ENCODE peak calls at places on chromosome 20, in five cellular contexts. Y is hepatocyte, T is type B pancreatic cell, R is left ventricle myocardium inferior, K is HFFc6. E is an unnamed sample.

GRCh38 chr20:62412194-62413024 is 5.3 kb upstream of the CABLES2 start:
- DNase-seq in Y (peak), T (no peak), K (no peak), R (no peak), E (no peak)

GRCh38 chr20:12358006-12358654 is 440.4 kb downstream of the BTBD3 start:
- DNase-seq in K (no peak), Y (peak), T (no peak), R (no peak), E (no peak)

GRCh38 chr20:56865055-56865454 is 235.9 kb downstream of the TFAP2C start:
- DNase-seq in T (no peak), R (no peak), K (no peak), Y (no peak), E (no peak)

GRCh38 chr20:40728996-40729395 is 40.0 kb upstream of the MAFB start:
- DNase-seq in Y (no peak), K (no peak), R (no peak), T (no peak), E (no peak)

GRCh38 chr20:61436268-61436667 is 184.2 kb downstream of the CDH4 start:
- DNase-seq in K (no peak), Y (no peak), R (no peak), T (no peak), E (peak)

GRCh38 chr20:51828762-51829161 is 26.4 kb upstream of the SALL4 start:
- DNase-seq in K (no peak), R (no peak), T (no peak), Y (no peak), E (no peak)

GRCh38 chr20:62688855-62689460 is 19.7 kb upstream of the NTSR1 start:
- DNase-seq in T (no peak), Y (no peak), K (no peak), R (no peak), E (no peak)

GRCh38 chr20:4082406-4083102 is 67.2 kb upstream of the RNF24 start:
- DNase-seq in K (peak), T (no peak), Y (peak), R (peak), E (no peak)

GRCh38 chr20:8535403-8536003 is 403.4 kb downstream of the PLCB1 start:
- DNase-seq in K (no peak), R (no peak), T (no peak), Y (no peak), E (no peak)

DNA sequence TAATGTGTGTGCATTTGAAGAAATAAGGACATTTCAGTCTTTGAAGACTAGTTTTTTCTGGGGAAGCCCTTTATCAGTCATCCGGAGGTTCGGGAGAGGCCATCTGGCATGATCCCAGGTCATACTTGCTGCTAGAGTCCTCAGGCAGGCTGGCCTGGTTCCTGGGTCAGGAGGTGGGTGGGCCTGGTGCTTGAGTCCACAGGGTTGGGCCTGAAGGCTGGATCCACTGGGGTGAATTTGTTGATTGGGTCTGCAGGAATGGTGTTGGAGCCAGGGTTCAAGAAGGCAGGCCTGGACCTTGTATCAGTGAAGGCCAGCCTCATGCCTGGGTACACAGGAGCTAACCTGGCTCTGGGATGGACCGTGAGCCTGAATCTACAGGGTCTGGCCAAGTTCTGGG is 15.8 kb upstream of the WFDC9 start:
- DNase-seq in K (no peak), T (no peak), R (no peak), Y (no peak), E (no peak)
- TF ChIP-seq CTCF in K (no peak), T (no peak), R (no peak), Y (no peak), E (no peak)

GRCh38 chr20:19784511-19785172 is 26.6 kb downstream of the RIN2 start:
- DNase-seq in Y (peak), R (peak), T (no peak), K (peak), E (peak)
- TF ChIP-seq CTCF in Y (peak), R (peak), T (peak), K (peak), E (peak)

GRCh38 chr20:25669826-25670422 is 26.7 kb downstream of the ZNF337 start:
- DNase-seq in R (no peak), Y (peak), K (peak), T (no peak), E (no peak)
- TF ChIP-seq CTCF in R (no peak), Y (peak), K (peak), T (peak), E (no peak)

GRCh38 chr20:32359633-32360332 is 1.7 kb downstream of the ASXL1 start:
- DNase-seq in T (no peak), K (peak), Y (no peak), R (no peak), E (no peak)

GRCh38 chr20:32357869-32358631 is at the start of gene ASXL1:
- DNase-seq in T (peak), Y (peak), K (peak), R (peak), E (peak)

GRCh38 chr20:32360333-32360634 is 2.2 kb downstream of the ASXL1 start:
- DNase-seq in K (no peak), Y (no peak), T (no peak), R (no peak), E (no peak)

GRCh38 chr20:32358632-32358882 is 426 bp downstream of the ASXL1 start:
- DNase-seq in Y (no peak), T (no peak), K (no peak), R (no peak), E (no peak)

GRCh38 chr20:32358883-32359632 is 927 bp downstream of the ASXL1 start:
- DNase-seq in T (peak), K (no peak), R (peak), Y (peak), E (no peak)
- TF ChIP-seq CTCF in T (no peak), K (no peak), R (no peak), Y (no peak), E (no peak)

DNA sequence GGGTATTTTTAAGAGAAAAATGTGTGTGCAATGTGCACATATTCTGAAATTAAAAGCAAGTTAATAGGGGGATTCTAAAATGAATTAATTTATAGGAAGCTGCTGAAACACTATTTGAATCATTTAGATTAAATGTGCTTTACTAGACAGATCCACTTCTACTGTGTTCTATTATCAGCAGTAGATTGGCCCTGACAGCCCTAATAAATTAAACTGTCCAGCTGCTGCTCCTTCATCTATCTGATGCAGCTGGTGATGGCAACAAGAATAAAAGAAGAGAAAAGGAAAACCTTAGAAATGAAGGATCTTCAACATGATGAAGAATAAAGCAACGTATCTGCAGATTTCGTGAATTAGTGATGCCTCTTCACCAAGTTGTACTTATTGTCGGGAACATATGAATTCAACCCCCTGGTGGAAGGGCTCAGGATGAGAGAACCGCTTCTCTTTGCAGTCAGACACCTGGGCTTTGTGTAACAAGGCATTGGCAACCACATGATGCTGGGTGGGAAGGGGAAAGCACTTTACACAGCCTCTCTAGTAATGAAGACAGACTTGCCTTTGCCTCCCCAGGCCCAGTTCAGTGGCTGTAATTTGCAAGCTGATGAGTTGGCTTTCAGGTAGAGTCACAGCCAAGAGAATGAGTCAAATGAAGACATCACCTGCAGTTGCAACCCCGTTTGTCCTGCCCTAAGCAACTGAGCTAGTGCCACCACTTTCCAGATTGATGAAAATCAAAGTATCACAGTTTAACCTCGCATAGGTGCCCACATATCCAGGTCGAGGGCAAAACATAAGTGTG is 94.5 kb downstream of the LAMP5 start:
- DNase-seq in R (no peak), K (no peak), T (no peak), Y (no peak), E (no peak)
- TF ChIP-seq CTCF in R (no peak), K (no peak), T (no peak), Y (no peak), E (no peak)

DNA sequence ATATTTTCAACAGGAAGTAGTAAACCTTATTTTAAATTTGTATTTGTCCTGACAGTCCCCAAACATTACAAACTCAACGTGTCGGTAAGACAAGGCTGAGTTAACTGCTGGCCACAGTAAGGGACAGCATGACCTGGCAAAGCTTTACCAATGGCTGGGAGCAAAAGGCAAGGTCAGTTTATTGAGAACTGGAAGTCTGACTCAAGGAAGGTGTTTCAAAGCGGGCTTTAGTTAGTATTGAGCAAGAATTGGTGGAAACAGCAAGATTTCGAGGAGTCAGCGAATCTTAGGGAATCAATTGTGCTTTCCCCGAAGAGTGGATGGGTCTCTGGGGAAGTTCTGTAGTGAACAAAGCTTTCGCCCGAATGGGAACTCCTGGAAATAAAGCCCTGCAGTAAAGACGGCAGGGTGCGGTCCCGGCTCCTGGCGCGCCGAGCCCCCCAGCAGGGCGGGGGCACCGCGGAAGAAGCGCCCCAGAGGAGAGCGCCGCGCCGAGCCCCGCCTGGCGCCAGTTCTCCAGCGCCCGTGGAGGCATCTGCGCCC is 803 bp upstream of the GZF1 start:
- DNase-seq in K (no peak), Y (peak), T (no peak), R (no peak), E (no peak)
- TF ChIP-seq CTCF in K (peak), Y (no peak), T (no peak), R (no peak), E (no peak)

GRCh38 chr20:59821201-59821600 is 112.2 kb downstream of the SYCP2 start:
- DNase-seq in T (no peak), Y (no peak), R (no peak), K (no peak), E (no peak)
- TF ChIP-seq CTCF in T (no peak), Y (no peak), R (no peak), K (no peak), E (no peak)